ENCODE peak calls at places on chromosomes 7 and 10, in five cellular contexts. One of them, this sample, is unnamed.

GRCh38 chr7:157188091-157188665 is 49.5 kb downstream of the UBE3C start:
- DNase-seq in H9: no peak
- DNase-seq in H1: no peak
- DNase-seq in IMR-90: no peak
- DNase-seq in mesendoderm: no peak
- DNase-seq in this sample: no peak

GRCh38 chr7:125908714-125909113 is 979.1 kb upstream of the POT1 start:
- DNase-seq in H9: no peak
- DNase-seq in mesendoderm: no peak
- DNase-seq in IMR-90: no peak
- DNase-seq in H1: no peak
- DNase-seq in this sample: no peak

GRCh38 chr7:95668504-95669018 is 72.2 kb upstream of the PDK4 start:
- DNase-seq in IMR-90: no peak
- DNase-seq in H1: no peak
- DNase-seq in mesendoderm: no peak
- DNase-seq in H9: no peak
- DNase-seq in this sample: no peak

GRCh38 chr10:86969421-86970041 is 1.2 kb downstream of the ADIRF start:
- DNase-seq in H9: no peak
- DNase-seq in mesendoderm: no peak
- DNase-seq in H1: no peak
- DNase-seq in IMR-90: peak; percentile 57
- DNase-seq in this sample: peak; percentile 75

GRCh38 chr10:16477757-16478156 is 40.9 kb downstream of the PTER start:
- DNase-seq in H1: no peak
- DNase-seq in IMR-90: no peak
- DNase-seq in mesendoderm: no peak
- DNase-seq in H9: no peak
- DNase-seq in this sample: no peak

GRCh38 chr7:27779873-27780272 is 39.9 kb downstream of the TAX1BP1 start:
- DNase-seq in H1: no peak
- DNase-seq in H9: no peak
- DNase-seq in mesendoderm: no peak
- DNase-seq in IMR-90: no peak
- DNase-seq in this sample: no peak

GRCh38 chr10:24873281-24873683 is 79.1 kb downstream of the PRTFDC1 start:
- DNase-seq in H9: no peak
- DNase-seq in H1: no peak
- DNase-seq in mesendoderm: peak; percentile 46
- DNase-seq in IMR-90: peak; percentile 95
- DNase-seq in this sample: peak; percentile 96

GRCh38 chr10:43396928-43397624 is 11.9 kb downstream of the HNRNPF start:
- DNase-seq in H9: peak; percentile 93
- DNase-seq in IMR-90: peak; percentile 72
- DNase-seq in mesendoderm: peak; percentile 97
- DNase-seq in H1: no peak
- DNase-seq in this sample: peak; percentile 92

GRCh38 chr7:24932815-24933214 is 47.2 kb downstream of the OSBPL3 start:
- DNase-seq in IMR-90: no peak
- DNase-seq in H1: no peak
- DNase-seq in mesendoderm: no peak
- DNase-seq in H9: no peak
- DNase-seq in this sample: no peak

GRCh38 chr7:19020711-19021110 is 96.7 kb downstream of the TWIST1 start:
- DNase-seq in IMR-90: peak; percentile 41
- DNase-seq in H1: no peak
- DNase-seq in H9: no peak
- DNase-seq in mesendoderm: no peak
- DNase-seq in this sample: no peak

GRCh38 chr10:34739915-34740314 is 75.2 kb downstream of the PARD3 start:
- DNase-seq in mesendoderm: peak; percentile 95
- DNase-seq in IMR-90: peak; percentile 91
- DNase-seq in H1: peak; percentile 58
- DNase-seq in H9: peak; percentile 92
- DNase-seq in this sample: peak; percentile 87

GRCh38 chr10:61110188-61110844 is 166.3 kb upstream of the RHOBTB1 start:
- DNase-seq in H1: no peak
- DNase-seq in IMR-90: peak; percentile 92
- DNase-seq in mesendoderm: no peak
- DNase-seq in H9: no peak
- DNase-seq in this sample: no peak

GRCh38 chr10:91012502-91012901 is 91.6 kb upstream of the ANKRD1 start:
- DNase-seq in H1: no peak
- DNase-seq in H9: no peak
- DNase-seq in IMR-90: no peak
- DNase-seq in mesendoderm: no peak
- DNase-seq in this sample: no peak

GRCh38 chr7:132815696-132816334 is 239.5 kb upstream of the PLXNA4 start:
- DNase-seq in IMR-90: peak; percentile 11
- DNase-seq in H9: no peak
- DNase-seq in mesendoderm: peak; percentile 84
- DNase-seq in H1: no peak
- DNase-seq in this sample: no peak

GRCh38 chr7:41117431-41117830 is 585.5 kb downstream of the INHBA start:
- DNase-seq in IMR-90: no peak
- DNase-seq in mesendoderm: no peak
- DNase-seq in H1: no peak
- DNase-seq in H9: no peak
- DNase-seq in this sample: no peak

GRCh38 chr7:94400022-94400421 is 5.3 kb downstream of the COL1A2 start:
- DNase-seq in mesendoderm: no peak
- DNase-seq in H9: no peak
- DNase-seq in IMR-90: no peak
- DNase-seq in H1: no peak
- DNase-seq in this sample: no peak

GRCh38 chr10:69232252-69232651 is 12.1 kb downstream of the HKDC1 start:
- DNase-seq in H9: peak; percentile 52
- DNase-seq in IMR-90: peak; percentile 85
- DNase-seq in H1: peak; percentile 47
- DNase-seq in mesendoderm: peak; percentile 94
- DNase-seq in this sample: peak; percentile 78

GRCh38 chr10:112852308-112852707 is 97.7 kb upstream of the TCF7L2 start:
- DNase-seq in IMR-90: no peak
- DNase-seq in H1: no peak
- DNase-seq in H9: no peak
- DNase-seq in mesendoderm: no peak
- DNase-seq in this sample: no peak

GRCh38 chr10:67385566-67385965 is 310.4 kb downstream of the CTNNA3 start:
- DNase-seq in H1: no peak
- DNase-seq in IMR-90: no peak
- DNase-seq in H9: no peak
- DNase-seq in mesendoderm: peak; percentile 4
- DNase-seq in this sample: no peak

GRCh38 chr7:151549083-151549482 is 29.4 kb upstream of the RHEB start:
- DNase-seq in H1: no peak
- DNase-seq in mesendoderm: no peak
- DNase-seq in H9: no peak
- DNase-seq in IMR-90: no peak
- DNase-seq in this sample: no peak

GRCh38 chr10:21021843-21022594 is 124.9 kb upstream of the NEBL start:
- DNase-seq in H9: peak; percentile 32
- DNase-seq in H1: no peak
- DNase-seq in mesendoderm: peak; percentile 52
- DNase-seq in IMR-90: no peak
- DNase-seq in this sample: no peak

GRCh38 chr7:129858490-129858889 is 94.3 kb downstream of the UBE2H start:
- DNase-seq in mesendoderm: no peak
- DNase-seq in IMR-90: no peak
- DNase-seq in H1: no peak
- DNase-seq in H9: no peak
- DNase-seq in this sample: no peak

GRCh38 chr7:129853661-129854268 is 99.0 kb downstream of the UBE2H start:
- DNase-seq in H1: no peak
- DNase-seq in H9: no peak
- DNase-seq in IMR-90: no peak
- DNase-seq in mesendoderm: no peak
- DNase-seq in this sample: peak; percentile 67

GRCh38 chr7:129855234-129855673 is 97.5 kb downstream of the UBE2H start:
- DNase-seq in H9: no peak
- DNase-seq in IMR-90: peak; percentile 98
- DNase-seq in mesendoderm: no peak
- DNase-seq in H1: no peak
- DNase-seq in this sample: no peak

GRCh38 chr7:129857313-129857712 is 95.4 kb downstream of the UBE2H start:
- DNase-seq in IMR-90: no peak
- DNase-seq in H1: no peak
- DNase-seq in H9: no peak
- DNase-seq in mesendoderm: no peak
- DNase-seq in this sample: no peak

DNA sequence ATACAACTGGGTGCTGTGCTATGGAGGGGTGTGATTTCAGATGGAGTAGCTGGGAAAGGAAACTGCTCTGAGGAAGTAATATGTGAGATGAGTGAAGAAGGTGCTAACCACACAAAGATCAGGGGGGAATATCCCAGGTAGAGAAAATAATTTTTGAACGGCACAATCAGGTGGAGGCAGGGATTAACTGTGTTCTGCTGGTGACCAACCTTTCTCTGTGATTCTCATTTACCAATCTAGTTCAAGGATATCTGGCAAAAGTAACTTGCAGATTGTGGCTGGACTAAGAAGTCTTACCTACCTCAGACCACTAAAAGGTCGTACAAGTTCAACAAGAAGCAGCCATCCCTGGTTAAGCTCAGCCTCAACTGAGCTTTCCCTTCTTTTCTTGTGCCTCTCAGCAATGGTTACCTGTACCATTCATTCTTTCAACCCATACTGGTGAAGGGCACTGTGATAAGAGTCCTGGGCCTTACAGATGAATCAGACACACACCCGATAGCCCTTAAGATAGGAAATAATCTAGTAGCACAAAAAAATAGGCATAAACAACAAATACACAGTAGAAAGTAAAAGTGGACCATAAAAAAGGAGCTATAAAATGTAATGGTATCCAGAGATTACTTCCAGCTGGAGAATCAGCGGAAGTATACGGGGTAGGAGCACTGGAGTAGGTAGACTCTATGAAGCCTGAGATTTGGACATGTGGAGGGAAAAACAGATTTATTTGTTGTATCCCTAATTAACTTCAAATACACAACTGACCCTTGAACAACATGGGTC is 96.6 kb downstream of the UBE2H start:
- DNase-seq in IMR-90: no peak
- DNase-seq in mesendoderm: no peak
- DNase-seq in H9: no peak
- DNase-seq in H1: no peak
- DNase-seq in this sample: no peak
- H3K4me2 ChIP-seq in IMR-90: peak overlapping the region; percentile 15
- H3K4me2 ChIP-seq in mesendoderm: no peak overlapping the region
- H3K4me2 ChIP-seq in H9: no peak overlapping the region
- H3K4me2 ChIP-seq in H1: no peak overlapping the region
- H3K4me2 ChIP-seq in this sample: no peak overlapping the region

DNA sequence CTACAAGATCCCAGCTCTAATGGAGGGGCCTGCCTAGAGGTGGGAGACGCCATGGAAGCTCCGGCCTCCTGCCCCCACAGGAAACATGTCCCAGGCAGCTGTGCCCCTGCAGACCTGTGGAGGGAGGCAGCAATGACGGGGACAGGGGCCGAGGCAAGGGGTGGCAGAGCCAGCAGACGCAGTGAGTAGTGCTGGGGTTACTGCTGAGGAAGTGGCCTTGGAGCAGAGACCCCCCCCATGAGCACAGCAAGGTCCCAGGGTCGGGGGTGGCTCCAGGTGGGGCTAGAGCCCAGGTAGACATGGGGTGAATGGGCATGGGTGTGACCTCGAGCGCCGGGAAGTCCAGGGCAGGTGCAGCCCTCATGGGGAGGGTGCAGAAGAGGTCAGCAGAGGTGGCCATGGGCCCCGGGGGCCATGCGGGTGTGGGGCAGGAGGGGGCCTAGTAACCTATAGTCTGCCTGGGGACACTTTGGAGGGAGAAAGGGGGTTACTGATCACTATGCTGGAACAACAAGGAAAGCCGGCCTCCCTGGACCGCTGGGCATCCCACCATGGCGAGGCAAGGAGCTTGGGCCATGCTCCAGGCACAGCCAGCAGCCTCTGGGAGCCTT is 45.5 kb downstream of the JAKMIP3 start:
- DNase-seq in mesendoderm: no peak
- DNase-seq in H1: no peak
- DNase-seq in IMR-90: no peak
- DNase-seq in H9: no peak
- DNase-seq in this sample: no peak
- H3K18ac ChIP-seq in mesendoderm: no peak overlapping the region
- H3K18ac ChIP-seq in H1: no peak overlapping the region
- H3K18ac ChIP-seq in IMR-90: no peak overlapping the region
- H3K18ac ChIP-seq in H9: no peak overlapping the region
- H3K18ac ChIP-seq in this sample: no peak overlapping the region

GRCh38 chr10:45370202-45370955 is 3.6 kb upstream of the ALOX5 start:
- DNase-seq in H9: no peak
- DNase-seq in mesendoderm: no peak
- DNase-seq in H1: no peak
- DNase-seq in IMR-90: no peak
- DNase-seq in this sample: no peak
- H3K4me2 ChIP-seq in H9: no peak overlapping the region
- H3K4me2 ChIP-seq in mesendoderm: no peak overlapping the region
- H3K4me2 ChIP-seq in H1: no peak overlapping the region
- H3K4me2 ChIP-seq in IMR-90: no peak overlapping the region
- H3K4me2 ChIP-seq in this sample: no peak overlapping the region

GRCh38 chr7:67487316-67487715 is 490.7 kb downstream of the TYW1 start:
- DNase-seq in H9: no peak
- DNase-seq in IMR-90: no peak
- DNase-seq in mesendoderm: no peak
- DNase-seq in H1: no peak
- DNase-seq in this sample: no peak

GRCh38 chr7:67489881-67490280 is 493.2 kb downstream of the TYW1 start:
- DNase-seq in IMR-90: no peak
- DNase-seq in H1: no peak
- DNase-seq in H9: no peak
- DNase-seq in mesendoderm: no peak
- DNase-seq in this sample: no peak

GRCh38 chr7:67484244-67484751 is 487.7 kb downstream of the TYW1 start:
- DNase-seq in mesendoderm: peak; percentile 93
- DNase-seq in H9: peak; percentile 83
- DNase-seq in IMR-90: peak; percentile 56
- DNase-seq in H1: peak; percentile 61
- DNase-seq in this sample: peak; percentile 39
- H3K18ac ChIP-seq in mesendoderm: peak overlapping the region; percentile 53
- H3K18ac ChIP-seq in H9: peak overlapping the region; percentile 15
- H3K18ac ChIP-seq in IMR-90: no peak overlapping the region
- H3K18ac ChIP-seq in H1: no peak overlapping the region
- H3K18ac ChIP-seq in this sample: no peak overlapping the region

GRCh38 chr10:6514844-6515780 is 65.0 kb downstream of the PRKCQ start:
- DNase-seq in H9: no peak
- DNase-seq in IMR-90: no peak
- DNase-seq in mesendoderm: no peak
- DNase-seq in H1: no peak
- DNase-seq in this sample: no peak
- H3K4me2 ChIP-seq in H9: no peak overlapping the region
- H3K4me2 ChIP-seq in IMR-90: no peak overlapping the region
- H3K4me2 ChIP-seq in mesendoderm: no peak overlapping the region
- H3K4me2 ChIP-seq in H1: no peak overlapping the region
- H3K4me2 ChIP-seq in this sample: no peak overlapping the region

DNA sequence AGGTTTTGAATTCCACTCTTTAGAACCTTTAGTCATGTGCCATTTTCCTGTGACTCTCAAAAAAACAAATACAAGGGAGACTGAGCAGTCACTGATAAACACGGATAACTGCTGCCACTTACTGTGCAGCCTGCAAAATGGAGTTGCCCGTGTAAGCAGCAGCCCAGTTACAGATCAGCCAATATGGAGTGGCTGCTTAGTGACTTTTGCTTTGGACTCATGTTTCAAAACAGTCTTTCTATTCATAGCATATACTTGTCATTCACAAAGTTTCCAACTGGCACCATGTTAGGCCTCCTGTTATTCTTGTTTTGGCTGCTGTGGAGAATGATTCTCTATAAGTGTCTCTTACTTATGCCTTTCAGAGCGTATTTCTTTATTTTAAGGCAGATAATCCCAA is 3.0 kb downstream of the FAM204A start:
- DNase-seq in H1: no peak
- DNase-seq in H9: no peak
- DNase-seq in mesendoderm: no peak
- DNase-seq in IMR-90: no peak
- DNase-seq in this sample: no peak
- H3K18ac ChIP-seq in H1: no peak overlapping the region
- H3K18ac ChIP-seq in H9: no peak overlapping the region
- H3K18ac ChIP-seq in mesendoderm: no peak overlapping the region
- H3K18ac ChIP-seq in IMR-90: no peak overlapping the region
- H3K18ac ChIP-seq in this sample: no peak overlapping the region